ENCODE peak calls at places on chromosomes 3 and 15, in seven cellular contexts. I is uterus; U is cardiac muscle cell; C is CD8-positive, alpha-beta memory T cell; Q is AG04450; Y is tibial nerve; T is CD8-positive, alpha-beta T cell. N is an unnamed sample. For H3K9me3, the result is how much of the 10 kb centered on the place peaks cover.

GRCh38 chr15:67049351-67050044 is 15.9 kb upstream of the SMAD3 start:
- DNase-seq in I (no peak), U (peak), C (no peak), Q (no peak), Y (no peak), T (no peak), N (no peak)

GRCh38 chr3:54243960-54244359 is 121.6 kb downstream of the CACNA2D3 start:
- DNase-seq in I (no peak), U (no peak), C (no peak), Q (no peak), Y (no peak), T (no peak), N (no peak)

GRCh38 chr3:12706504-12707253 is 42.8 kb upstream of the RAF1 start:
- DNase-seq in I (peak), U (peak), C (peak), Q (no peak), Y (peak), T (peak), N (peak)

GRCh38 chr3:155425351-155425750 is 131.9 kb upstream of the STRIT1 start:
- DNase-seq in I (no peak), U (no peak), C (no peak), Q (no peak), Y (no peak), T (no peak), N (no peak)

GRCh38 chr15:76996526-76997401 is 1.8 kb downstream of the PSTPIP1 start:
- DNase-seq in I (peak), U (peak), C (no peak), Q (no peak), Y (peak), T (peak), N (no peak)

GRCh38 chr3:138203938-138204337 is 16.8 kb downstream of the ARMC8 start:
- DNase-seq in I (no peak), U (no peak), C (no peak), Q (no peak), Y (no peak), T (no peak), N (no peak)

GRCh38 chr3:46574263-46574662 is 8.2 kb upstream of the LRRC2 start:
- DNase-seq in I (no peak), U (no peak), C (no peak), Q (no peak), Y (no peak), T (no peak), N (no peak)

GRCh38 chr15:65110676-65111292 is 4.2 kb downstream of the UBAP1L start:
- DNase-seq in I (no peak), U (peak), C (no peak), Q (peak), Y (no peak), T (no peak), N (no peak)

GRCh38 chr3:100419406-100419805 is 18.1 kb downstream of the LNP1 start:
- DNase-seq in I (no peak), U (no peak), C (no peak), Q (no peak), Y (no peak), T (no peak), N (no peak)

GRCh38 chr15:57384024-57384423 is 7.7 kb downstream of the CGNL1 start:
- DNase-seq in I (peak), U (peak), C (no peak), Q (no peak), Y (no peak), T (no peak), N (peak)

GRCh38 chr3:107600784-107601183 is 78.0 kb downstream of the BBX start:
- DNase-seq in I (no peak), U (no peak), C (no peak), Q (no peak), Y (no peak), T (no peak), N (no peak)

GRCh38 chr15:34241376-34242350 is 16.8 kb downstream of the EMC4 start:
- DNase-seq in I (no peak), U (peak), C (no peak), Q (no peak), Y (peak), T (peak), N (no peak)

GRCh38 chr3:123642182-123642956 is 57.5 kb upstream of the HACD2 start:
- DNase-seq in I (peak), U (peak), C (peak), Q (peak), Y (peak), T (peak), N (peak)

GRCh38 chr3:114863848-114864247 is 283.2 kb downstream of the ZBTB20 start:
- DNase-seq in I (no peak), U (no peak), C (no peak), Q (no peak), Y (no peak), T (no peak), N (no peak)

GRCh38 chr3:124620600-124621063 is 109.6 kb upstream of the UMPS start:
- DNase-seq in I (no peak), U (peak), C (no peak), Q (no peak), Y (peak), T (peak), N (peak)

DNA sequence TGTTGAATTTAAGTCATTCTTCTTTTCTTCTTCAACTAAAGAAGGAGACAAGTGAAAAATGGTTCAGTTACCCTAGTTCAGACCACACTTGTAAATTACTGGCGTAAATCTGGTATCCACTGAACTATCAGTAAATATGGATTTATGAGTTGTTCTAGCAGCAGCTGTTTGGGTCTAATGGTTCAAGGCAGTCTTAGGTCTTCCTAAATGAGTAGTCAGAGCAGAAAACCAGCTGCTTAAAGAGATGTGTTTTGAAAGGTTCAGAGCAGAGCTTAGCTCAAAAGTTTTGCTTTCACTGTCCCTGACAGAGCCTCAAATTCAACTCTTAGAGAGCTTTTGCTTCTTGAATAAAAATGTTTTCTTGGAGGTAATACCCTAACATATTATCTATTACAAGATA is 5.5 kb downstream of the VGLL3 start:
- DNase-seq in I (no peak), U (no peak), C (no peak), Q (no peak), Y (no peak), T (no peak), N (no peak)
- H3K4me3 ChIP-seq in I (peak), U (no peak), C (no peak), Q (peak), Y (no peak), T (no peak), N (no peak)

GRCh38 chr15:27707216-27707710 is 391.9 kb downstream of the OCA2 start:
- DNase-seq in I (no peak), U (no peak), C (no peak), Q (no peak), Y (no peak), T (no peak), N (no peak)
- H3K9me3 ChIP-seq in I (under half), U (under half), C (under half), Q (under half), Y (under half), T (under half), N (under half)

GRCh38 chr3:47874913-47875312 is 72.0 kb downstream of the DHX30 start:
- DNase-seq in I (no peak), U (no peak), C (no peak), Q (no peak), Y (no peak), T (no peak), N (no peak)
- H3K27ac ChIP-seq in I (no peak), U (no peak), C (no peak), Q (no peak), Y (no peak), T (no peak), N (peak)

GRCh38 chr3:112131111-112131510 is 1.9 kb downstream of the GCSAM start:
- DNase-seq in I (no peak), U (no peak), C (no peak), Q (no peak), Y (no peak), T (no peak), N (no peak)
- H3K4me3 ChIP-seq in I (no peak), U (no peak), C (no peak), Q (no peak), Y (no peak), T (no peak), N (no peak)